ENCODE peak calls at places on chromosomes 12 and 14, in five cellular contexts. O is neural progenitor cell, J is H9, I is fibroblast of lung, Y is GM12878. G is an unnamed sample. For H3K4me1, the result is how much of the 10 kb centered on the place peaks cover.

GRCh38 chr14:76781648-76782051 is 20.4 kb downstream of the VASH1 start:
- DNase-seq in O (no peak), J (no peak), I (no peak), Y (no peak), G (no peak)

GRCh38 chr12:42759622-42760273 is 170.2 kb upstream of the PRICKLE1 start:
- DNase-seq in O (no peak), J (no peak), I (peak), Y (no peak), G (peak)

GRCh38 chr12:28424965-28425364 is 234.7 kb downstream of the CCDC91 start:
- DNase-seq in O (peak), J (no peak), I (peak), Y (no peak), G (no peak)

GRCh38 chr12:96120359-96121100 is 73.6 kb upstream of the ELK3 start:
- DNase-seq in O (peak), J (peak), I (peak), Y (peak), G (no peak)

GRCh38 chr14:105148604-105149145 is 19.9 kb downstream of the JAG2 start:
- DNase-seq in O (no peak), J (no peak), I (no peak), Y (no peak), G (no peak)

GRCh38 chr12:6872073-6873048 is 742 bp downstream of the SPSB2 start:
- DNase-seq in O (peak), J (peak), I (peak), Y (peak), G (peak)

GRCh38 chr14:72558721-72559120 is 335.2 kb downstream of the DPF3 start:
- DNase-seq in O (no peak), J (no peak), I (peak), Y (no peak), G (no peak)

GRCh38 chr12:90335561-90335960 is 619.4 kb downstream of the CCER1 start:
- DNase-seq in O (no peak), J (no peak), I (peak), Y (no peak), G (no peak)

GRCh38 chr12:116123511-116124258 is 153.8 kb downstream of the MED13L start:
- DNase-seq in O (peak), J (no peak), I (peak), Y (no peak), G (no peak)

GRCh38 chr14:88496414-88496813 is 58.4 kb downstream of the PTPN21 start:
- DNase-seq in O (no peak), J (no peak), I (no peak), Y (no peak), G (no peak)

GRCh38 chr12:2023365-2023764 is 19.1 kb upstream of the DCP1B start:
- DNase-seq in O (no peak), J (no peak), I (no peak), Y (no peak), G (no peak)

GRCh38 chr14:90880282-90880681 is 64.1 kb upstream of the TTC7B start:
- DNase-seq in O (no peak), J (no peak), I (no peak), Y (no peak), G (no peak)

GRCh38 chr14:104556256-104557021 is 23.1 kb upstream of the C14orf180 start:
- DNase-seq in O (no peak), J (no peak), I (no peak), Y (no peak), G (no peak)

GRCh38 chr14:101174522-101174838 is 271.0 kb upstream of the RTL1 start:
- DNase-seq in O (no peak), J (no peak), I (no peak), Y (no peak), G (no peak)

GRCh38 chr12:32069071-32069470 is 37.6 kb upstream of the BICD1 start:
- DNase-seq in O (no peak), J (no peak), I (no peak), Y (no peak), G (no peak)

DNA sequence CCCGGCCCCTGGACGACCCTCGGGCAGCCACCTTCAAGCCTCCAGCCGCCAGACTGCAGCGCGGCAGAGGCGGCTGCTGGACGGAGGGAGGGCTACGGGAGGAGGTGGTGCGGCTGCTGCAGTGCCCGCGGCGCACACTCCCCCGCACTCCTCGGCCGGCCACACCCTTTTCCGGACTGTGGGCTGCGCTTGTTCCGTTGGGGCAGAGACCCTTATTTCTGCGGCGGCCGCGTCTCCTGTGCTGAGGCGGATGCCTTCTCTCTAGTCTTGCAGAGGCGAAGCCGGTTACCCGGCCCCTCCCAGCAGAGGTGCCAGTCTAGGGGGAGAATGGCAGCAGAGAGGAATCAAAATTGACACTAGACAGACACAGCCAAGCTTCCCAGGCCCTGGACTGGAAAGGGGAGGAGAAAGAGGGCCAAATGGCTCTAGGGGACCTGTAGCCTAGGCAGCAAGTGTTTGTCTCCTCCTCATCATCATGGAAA is 1.2 kb downstream of the ESYT1 start:
- DNase-seq in O (peak), J (peak), I (peak), Y (no peak), G (peak)
- H3K4me1 ChIP-seq in O (under half), J (under half), I (under half), Y (under half), G (under half)

DNA sequence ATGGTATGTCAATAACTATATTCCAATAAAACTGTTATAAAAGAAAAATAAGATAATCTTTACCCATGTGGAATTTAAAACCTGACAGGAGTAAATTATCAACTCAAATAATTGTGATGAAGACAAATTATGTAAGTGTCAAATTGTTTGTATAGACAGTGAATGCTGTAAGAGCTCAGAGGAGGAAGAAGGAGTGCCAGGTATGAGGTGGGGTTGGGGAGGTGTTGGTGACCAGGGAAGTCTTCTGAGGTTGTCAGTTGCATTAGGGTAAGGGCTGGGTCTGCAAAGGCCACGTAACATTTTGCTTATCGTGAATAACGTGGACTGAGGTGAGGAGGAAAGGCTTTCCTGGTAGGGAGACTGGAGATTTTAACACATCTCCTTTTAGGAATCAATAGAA is 2.5 kb upstream of the MAX start:
- DNase-seq in O (no peak), J (no peak), I (no peak), Y (no peak), G (no peak)
- H3K4me2 ChIP-seq in O (no peak), J (no peak), I (no peak), Y (no peak), G (no peak)

GRCh38 chr14:93047187-93047586 is 68.5 kb downstream of the ITPK1 start:
- DNase-seq in O (no peak), J (no peak), I (no peak), Y (no peak), G (no peak)

GRCh38 chr14:93045965-93046695 is 69.6 kb downstream of the ITPK1 start:
- DNase-seq in O (no peak), J (no peak), I (peak), Y (no peak), G (peak)

GRCh38 chr14:93048843-93049242 is 66.9 kb downstream of the ITPK1 start:
- DNase-seq in O (no peak), J (no peak), I (no peak), Y (no peak), G (no peak)

GRCh38 chr14:93046696-93047050 is 69.1 kb downstream of the ITPK1 start:
- DNase-seq in O (no peak), J (no peak), I (no peak), Y (no peak), G (no peak)

GRCh38 chr14:93047661-93048060 is 68.1 kb downstream of the ITPK1 start:
- DNase-seq in O (no peak), J (no peak), I (no peak), Y (no peak), G (no peak)
- H3K4me1 ChIP-seq in O (under half), J (under half), I (under half), Y (under half), G (half or more)

DNA sequence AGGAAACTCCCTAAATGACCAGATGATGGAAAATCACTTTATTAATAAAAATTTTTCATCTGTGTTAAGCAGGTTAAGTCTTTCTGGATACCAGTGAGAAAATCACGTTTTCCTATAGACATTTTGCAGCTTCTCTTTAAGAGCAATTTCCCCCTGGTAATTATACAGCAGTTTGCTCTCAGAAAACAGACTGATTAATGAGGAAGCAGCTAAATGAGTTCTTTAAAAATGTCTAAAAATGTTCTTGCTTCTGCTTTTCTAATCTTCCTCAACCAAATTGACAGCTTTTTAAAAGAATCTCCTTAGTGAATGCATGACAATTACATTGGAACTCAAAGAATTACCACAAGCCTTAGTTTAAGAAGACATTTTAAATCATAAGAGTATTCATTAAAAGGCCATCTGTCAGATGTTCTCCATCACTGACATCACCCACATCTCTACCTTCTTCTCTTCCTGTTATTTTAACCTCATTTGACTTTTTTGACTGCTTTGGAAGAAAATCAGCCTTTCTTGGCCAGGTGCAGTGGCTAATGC is 135.8 kb upstream of the PLXNC1 start:
- DNase-seq in O (no peak), J (no peak), I (peak), Y (no peak), G (no peak)
- H3K4me2 ChIP-seq in O (no peak), J (no peak), I (no peak), Y (no peak), G (no peak)

DNA sequence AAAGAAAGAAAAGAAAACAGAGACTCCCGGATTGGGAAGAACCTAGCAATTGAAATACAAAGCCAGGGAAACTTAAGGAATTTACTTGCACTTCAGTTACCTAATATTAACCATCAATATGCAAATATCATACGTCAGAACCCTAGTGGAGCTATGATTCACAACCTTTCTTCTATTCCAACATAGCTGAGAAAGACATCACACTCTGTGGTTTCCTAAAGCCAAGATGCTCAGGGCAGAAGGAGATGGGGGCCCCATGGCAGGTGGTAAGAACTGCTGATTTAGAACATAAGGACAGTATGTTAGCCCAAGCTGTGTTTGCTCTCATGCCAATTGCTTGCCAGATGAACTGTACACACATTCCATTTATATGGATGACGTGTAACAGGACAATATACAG is 34.7 kb downstream of the HECTD4 start:
- DNase-seq in O (no peak), J (no peak), I (peak), Y (no peak), G (no peak)
- H3K4me1 ChIP-seq in O (under half), J (under half), I (under half), Y (under half), G (under half)

DNA sequence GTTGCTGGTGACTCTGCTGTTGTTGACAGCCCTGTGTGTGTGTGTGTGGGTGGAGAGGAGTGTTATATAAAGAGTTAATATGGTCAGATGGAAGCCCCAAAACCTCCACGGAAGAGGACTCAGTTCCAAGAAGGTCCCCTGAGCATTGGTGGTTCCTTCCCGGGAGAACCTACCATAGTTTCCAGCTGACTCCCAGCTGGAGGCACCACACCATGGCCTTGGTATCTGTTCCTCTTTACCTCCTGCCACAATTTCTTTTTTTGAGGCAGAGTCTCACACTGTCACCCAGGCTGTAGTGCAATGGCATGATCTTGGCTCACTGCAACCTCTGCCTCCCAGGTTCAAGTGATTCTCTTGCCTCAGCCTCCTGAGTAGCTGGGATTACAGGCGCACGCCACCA is 15.9 kb upstream of the GNG2 start:
- DNase-seq in O (no peak), J (no peak), I (no peak), Y (peak), G (no peak)
- H3K4me2 ChIP-seq in O (no peak), J (no peak), I (no peak), Y (peak), G (no peak)

GRCh38 chr12:110533607-110534006 is 31.5 kb downstream of the RAD9B start:
- DNase-seq in O (no peak), J (no peak), I (peak), Y (no peak), G (peak)

GRCh38 chr12:110536834-110537604 is 34.9 kb downstream of the RAD9B start:
- DNase-seq in O (no peak), J (no peak), I (no peak), Y (no peak), G (no peak)

GRCh38 chr12:110531741-110532333 is 29.7 kb downstream of the RAD9B start:
- DNase-seq in O (no peak), J (no peak), I (peak), Y (peak), G (no peak)

GRCh38 chr12:110532644-110533043 is 30.5 kb downstream of the RAD9B start:
- DNase-seq in O (no peak), J (no peak), I (no peak), Y (no peak), G (no peak)

DNA sequence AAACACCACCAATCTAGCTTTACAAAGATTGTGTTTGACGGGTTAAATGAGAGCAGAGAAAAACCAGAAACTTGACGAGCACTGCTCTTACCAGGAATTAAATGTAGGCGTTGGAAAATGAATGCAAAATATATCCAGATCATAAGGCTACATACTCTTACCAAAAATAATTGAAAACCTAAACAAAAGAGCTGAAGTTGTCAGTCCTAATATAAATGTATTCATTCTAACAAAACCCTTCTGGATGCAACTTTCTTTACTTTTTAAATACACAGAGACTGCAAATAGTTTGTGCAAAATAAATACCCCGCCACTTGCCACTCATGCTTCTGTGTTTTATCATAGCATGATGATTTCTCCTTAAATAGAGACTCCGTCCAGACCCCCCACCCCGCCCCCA is 32.7 kb downstream of the RAD9B start:
- DNase-seq in O (no peak), J (no peak), I (no peak), Y (no peak), G (no peak)
- H3K4me1 ChIP-seq in O (under half), J (under half), I (under half), Y (half or more), G (under half)

GRCh38 chr12:66302827-66303169 is 505 bp downstream of the HELB start:
- DNase-seq in O (no peak), J (no peak), I (no peak), Y (no peak), G (no peak)

GRCh38 chr12:66301944-66302826 is at the start of gene HELB:
- DNase-seq in O (peak), J (peak), I (peak), Y (peak), G (peak)

GRCh38 chr12:66304296-66304915 is 2.1 kb downstream of the HELB start:
- DNase-seq in O (no peak), J (no peak), I (no peak), Y (no peak), G (no peak)
- H3K4me2 ChIP-seq in O (no peak), J (no peak), I (no peak), Y (peak), G (peak)

GRCh38 chr14:61718039-61718438 is 22.7 kb downstream of the HIF1A start:
- DNase-seq in O (peak), J (no peak), I (no peak), Y (no peak), G (no peak)
- H3K4me1 ChIP-seq in O (under half), J (under half), I (under half), Y (under half), G (half or more)

DNA sequence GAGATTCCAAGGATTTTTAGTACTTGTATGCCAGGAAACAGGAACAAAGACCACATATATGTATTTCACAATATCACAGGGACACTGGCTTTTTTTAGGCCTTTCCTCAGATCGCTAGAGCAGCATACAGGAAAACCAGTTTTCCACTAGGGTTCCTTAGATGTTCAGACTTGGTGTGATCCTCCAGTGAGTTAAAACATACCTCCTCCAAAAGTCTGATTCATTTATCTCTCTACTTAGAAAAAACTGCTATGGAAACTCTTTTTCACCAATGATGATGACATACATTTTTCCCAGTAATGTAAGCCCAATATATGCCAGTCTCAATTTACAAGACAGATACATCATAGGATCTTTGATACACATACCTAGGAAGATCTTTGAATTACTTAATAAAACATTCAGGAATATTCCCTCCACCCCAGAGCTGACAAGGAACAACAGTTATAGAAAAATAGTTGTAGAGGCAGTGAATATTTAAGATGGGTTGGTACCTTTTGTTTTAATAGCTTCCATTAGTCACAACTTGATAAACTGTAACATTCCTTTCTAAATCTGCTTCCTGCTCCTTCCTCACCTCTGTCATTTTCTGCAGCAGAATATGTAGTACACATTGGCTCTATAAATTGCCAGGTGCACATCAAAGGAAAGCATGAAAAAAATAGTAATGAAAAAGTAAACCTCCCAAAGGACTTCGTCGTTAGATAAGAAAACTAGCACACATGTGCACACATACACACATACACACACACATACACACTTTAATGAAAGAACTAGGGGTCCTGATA is 27.5 kb downstream of the BCAT1 start:
- DNase-seq in O (no peak), J (no peak), I (peak), Y (no peak), G (peak)
- H3K4me2 ChIP-seq in O (no peak), J (no peak), I (no peak), Y (no peak), G (peak)